ENCODE peak calls at places on chromosomes 12 and 14, in six cellular contexts. G is HCT116, O is suprapubic skin, L is A549, A is body of pancreas, K is uterus. H is an unnamed sample.

GRCh38 chr12:110111476-110112334 is 12.5 kb upstream of the IFT81 start:
- DNase-seq in G (no peak), O (no peak), L (no peak), A (no peak), K (no peak), H (peak; percentile 42)

GRCh38 chr12:71840226-71840847 is 778 bp downstream of the TBC1D15 start:
- DNase-seq in G (peak; percentile 23), O (no peak), L (peak; percentile 49), A (no peak), K (no peak), H (no peak)

GRCh38 chr14:103716091-103716801 is 636 bp downstream of the ZFYVE21 start:
- DNase-seq in G (no peak), O (no peak), L (peak; percentile 48), A (peak; percentile 45), K (no peak), H (no peak)

GRCh38 chr12:120264086-120264485 is 1.4 kb downstream of the PXN start:
- DNase-seq in G (no peak), O (no peak), L (no peak), A (peak; percentile 23), K (no peak), H (no peak)

GRCh38 chr14:99717682-99718013 is 33.5 kb downstream of the CYP46A1 start:
- DNase-seq in G (no peak), O (no peak), L (no peak), A (no peak), K (no peak), H (no peak)

GRCh38 chr14:101824339-101824727 is 62.8 kb downstream of the PPP2R5C start:
- DNase-seq in G (no peak), O (no peak), L (no peak), A (no peak), K (no peak), H (no peak)

GRCh38 chr12:42982828-42983227 is 393.3 kb upstream of the PRICKLE1 start:
- DNase-seq in G (no peak), O (no peak), L (no peak), A (no peak), K (no peak), H (no peak)

GRCh38 chr12:64618953-64619590 is 8.8 kb downstream of the RASSF3 start:
- DNase-seq in G (no peak), O (no peak), L (no peak), A (no peak), K (no peak), H (peak; percentile 40)

GRCh38 chr14:79510659-79511058 is 700.6 kb downstream of the DIO2 start:
- DNase-seq in G (no peak), O (no peak), L (no peak), A (no peak), K (no peak), H (no peak)

GRCh38 chr12:26113853-26114719 is 10.8 kb downstream of the BHLHE41 start:
- DNase-seq in G (peak; percentile 78), O (peak; percentile 94), L (peak; percentile 73), A (peak; percentile 98), K (peak; percentile 96), H (peak; percentile 98)

GRCh38 chr12:108122644-108123043 is 6.4 kb upstream of the WSCD2 start:
- DNase-seq in G (no peak), O (no peak), L (no peak), A (no peak), K (no peak), H (no peak)

GRCh38 chr12:127170271-127171180 is 1096.4 kb upstream of the TMEM132C start:
- DNase-seq in G (no peak), O (peak; percentile 66), L (no peak), A (no peak), K (no peak), H (peak; percentile 56)

GRCh38 chr12:15966426-15966825 is 55.3 kb downstream of the DERA start:
- DNase-seq in G (no peak), O (no peak), L (no peak), A (no peak), K (no peak), H (no peak)

GRCh38 chr12:43113153-43113552 is 438.9 kb downstream of the ADAMTS20 start:
- DNase-seq in G (no peak), O (no peak), L (no peak), A (no peak), K (no peak), H (no peak)

GRCh38 chr12:117059156-117059555 is 40.1 kb downstream of the TESC start:
- DNase-seq in G (no peak), O (no peak), L (no peak), A (no peak), K (no peak), H (no peak)

GRCh38 chr14:63964063-63964462 is 111.3 kb downstream of the SYNE2 start:
- DNase-seq in G (no peak), O (no peak), L (no peak), A (no peak), K (no peak), H (no peak)

GRCh38 chr12:108482717-108483212 is 32.3 kb upstream of the FICD start:
- DNase-seq in G (no peak), O (no peak), L (no peak), A (no peak), K (no peak), H (no peak)

GRCh38 chr14:33239465-33239864 is 300.8 kb downstream of the NPAS3 start:
- DNase-seq in G (no peak), O (no peak), L (no peak), A (no peak), K (no peak), H (no peak)

GRCh38 chr12:91404362-91404899 is 221.8 kb upstream of the DCN start:
- DNase-seq in G (no peak), O (no peak), L (no peak), A (no peak), K (no peak), H (no peak)

GRCh38 chr12:57521475-57522018 is 1.1 kb upstream of the MBD6 start:
- DNase-seq in G (no peak), O (peak; percentile 80), L (no peak), A (peak; percentile 51), K (peak; percentile 67), H (peak; percentile 88)

GRCh38 chr14:103501921-103502669 is 20.5 kb downstream of the CKB start:
- DNase-seq in G (no peak), O (peak; percentile 22), L (no peak), A (no peak), K (peak; percentile 8), H (peak; percentile 15)

GRCh38 chr14:94480809-94481208 is 4.8 kb upstream of the SERPINA9 start:
- DNase-seq in G (no peak), O (no peak), L (no peak), A (no peak), K (no peak), H (no peak)

GRCh38 chr12:124764451-124764850 is 99.2 kb downstream of the SCARB1 start:
- DNase-seq in G (no peak), O (no peak), L (no peak), A (peak; percentile 45), K (no peak), H (no peak)

GRCh38 chr14:75494898-75495297 is 27.4 kb upstream of the BATF start:
- DNase-seq in G (no peak), O (no peak), L (no peak), A (no peak), K (no peak), H (no peak)

GRCh38 chr14:53638966-53639365 is 317.7 kb downstream of the BMP4 start:
- DNase-seq in G (no peak), O (no peak), L (no peak), A (no peak), K (no peak), H (no peak)

GRCh38 chr14:30559638-30560071 is 697 bp downstream of the G2E3 start:
- DNase-seq in G (no peak), O (no peak), L (no peak), A (no peak), K (no peak), H (no peak)

GRCh38 chr12:121033625-121034349 is 5.3 kb downstream of the OASL start:
- DNase-seq in G (peak; percentile 39), O (no peak), L (peak; percentile 42), A (no peak), K (no peak), H (no peak)

GRCh38 chr12:77940011-77940423 is 109.3 kb downstream of the NAV3 start:
- DNase-seq in G (peak; percentile 85), O (no peak), L (peak; percentile 29), A (no peak), K (no peak), H (no peak)
- TF ChIP-seq CTCF in G (no peak), O (no peak), L (no peak), A (no peak), K (no peak), H (no peak)

DNA sequence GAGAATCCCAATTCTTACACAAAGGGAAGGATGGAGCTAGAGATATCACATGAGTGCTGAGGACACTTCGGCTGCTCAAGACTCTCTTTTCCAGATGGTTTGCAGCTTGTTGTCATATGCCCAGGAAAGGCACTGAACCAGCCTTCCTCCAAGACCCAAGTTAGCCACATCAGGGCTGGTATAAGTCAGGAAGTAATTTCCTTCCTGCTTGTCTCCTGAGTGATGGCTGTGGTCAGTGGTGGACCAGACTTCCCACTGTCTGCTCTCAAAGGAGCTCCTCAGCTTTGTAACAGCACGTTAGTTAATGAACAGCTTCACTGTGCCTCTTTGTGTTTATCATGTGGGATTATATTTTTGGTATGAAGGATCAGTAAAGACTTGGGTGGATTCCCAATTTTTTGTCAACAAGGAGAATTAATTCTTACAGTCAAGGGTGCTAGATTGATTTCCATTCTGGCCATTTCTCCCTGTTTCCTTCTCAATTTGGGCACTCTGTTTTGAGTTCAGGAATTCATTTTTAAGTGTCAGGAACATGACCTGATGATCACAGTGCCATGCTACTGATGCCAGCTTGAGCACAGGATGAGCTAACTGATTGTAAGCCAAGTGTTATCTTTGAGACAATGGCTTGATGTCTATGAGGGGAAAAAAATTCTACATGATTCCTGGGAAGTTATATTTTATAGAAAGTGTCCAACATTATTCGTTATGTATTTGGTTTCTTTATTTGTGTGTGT is 145.8 kb downstream of the GCH1 start:
- DNase-seq in G (no peak), O (no peak), L (no peak), A (no peak), K (no peak), H (no peak)
- TF ChIP-seq POLR2A in G (no peak), O (no peak), L (no peak), A (no peak), K (no peak), H (no peak)

GRCh38 chr14:104865631-104866441 is 768 bp downstream of the CEP170B start:
- DNase-seq in G (peak; percentile 8), O (peak; percentile 86), L (peak; percentile 41), A (peak; percentile 66), K (peak; percentile 66), H (peak; percentile 94)

GRCh38 chr14:104865069-104865630 is at the start of gene CEP170B:
- DNase-seq in G (no peak), O (peak; percentile 67), L (peak; percentile 60), A (peak; percentile 63), K (no peak), H (no peak)

GRCh38 chr14:104867371-104868059 is 2.4 kb downstream of the CEP170B start:
- DNase-seq in G (no peak), O (peak; percentile 60), L (no peak), A (no peak), K (peak; percentile 11), H (no peak)

GRCh38 chr14:104868060-104868740 is 3.1 kb downstream of the CEP170B start:
- DNase-seq in G (no peak), O (peak; percentile 61), L (no peak), A (no peak), K (no peak), H (no peak)

GRCh38 chr14:104866451-104867370 is 1.6 kb downstream of the CEP170B start:
- DNase-seq in G (no peak), O (peak; percentile 64), L (no peak), A (no peak), K (no peak), H (no peak)
- H3K4me3 ChIP-seq in G (peak overlapping the region; percentile 94), O (peak overlapping the region; percentile 92), L (peak overlapping the region; percentile 90), A (no peak overlapping the region), K (peak overlapping the region; percentile 41), H (peak overlapping the region; percentile 47)

GRCh38 chr12:105957058-105957457 is 181.7 kb downstream of the NUAK1 start:
- DNase-seq in G (no peak), O (no peak), L (no peak), A (no peak), K (no peak), H (no peak)
- TF ChIP-seq CTCF in G (no peak), O (no peak), L (no peak), A (no peak), K (no peak), H (no peak)

H was measured in lower leg skin.